ENCODE peak calls at places on chromosomes 11 and 22, in four cellular contexts. One of them, this sample, is unnamed.

GRCh38 chr22:39960791-39961746 is 872 bp downstream of the TMA7B start:
- DNase-seq in NCI-H2171: no peak
- DNase-seq in activated T-cell treated with anti-CD3 and anti-CD28 coated beads, Interleukin-2, amount 50 U/mL, for 72 hours: peak
- DNase-seq in cardiac fibroblast: peak
- DNase-seq in this sample: no peak

GRCh38 chr11:122322369-122322768 is 206.4 kb upstream of the BLID start:
- DNase-seq in NCI-H2171: no peak
- DNase-seq in activated T-cell treated with anti-CD3 and anti-CD28 coated beads, Interleukin-2, amount 50 U/mL, for 72 hours: no peak
- DNase-seq in cardiac fibroblast: peak
- DNase-seq in this sample: no peak

GRCh38 chr22:48936391-48936790 is 891.3 kb downstream of the BRD1 start:
- DNase-seq in NCI-H2171: no peak
- DNase-seq in activated T-cell treated with anti-CD3 and anti-CD28 coated beads, Interleukin-2, amount 50 U/mL, for 72 hours: no peak
- DNase-seq in cardiac fibroblast: no peak
- DNase-seq in this sample: no peak

GRCh38 chr22:20642668-20643179 is 131.2 kb upstream of the SERPIND1 start:
- DNase-seq in NCI-H2171: no peak
- DNase-seq in activated T-cell treated with anti-CD3 and anti-CD28 coated beads, Interleukin-2, amount 50 U/mL, for 72 hours: no peak
- DNase-seq in cardiac fibroblast: no peak
- DNase-seq in this sample: no peak

GRCh38 chr11:103618532-103618931 is 417.9 kb upstream of the DDI1 start:
- DNase-seq in NCI-H2171: no peak
- DNase-seq in activated T-cell treated with anti-CD3 and anti-CD28 coated beads, Interleukin-2, amount 50 U/mL, for 72 hours: no peak
- DNase-seq in cardiac fibroblast: peak
- DNase-seq in this sample: no peak

GRCh38 chr11:75577198-75577597 is 15.1 kb downstream of the SERPINH1 start:
- DNase-seq in NCI-H2171: no peak
- DNase-seq in activated T-cell treated with anti-CD3 and anti-CD28 coated beads, Interleukin-2, amount 50 U/mL, for 72 hours: peak
- DNase-seq in cardiac fibroblast: peak
- DNase-seq in this sample: peak

GRCh38 chr11:40683010-40683409 is 776.4 kb downstream of the LRRC4C start:
- DNase-seq in NCI-H2171: no peak
- DNase-seq in activated T-cell treated with anti-CD3 and anti-CD28 coated beads, Interleukin-2, amount 50 U/mL, for 72 hours: no peak
- DNase-seq in cardiac fibroblast: no peak
- DNase-seq in this sample: no peak

GRCh38 chr11:32713496-32713895 is 81.0 kb downstream of the CCDC73 start:
- DNase-seq in NCI-H2171: no peak
- DNase-seq in activated T-cell treated with anti-CD3 and anti-CD28 coated beads, Interleukin-2, amount 50 U/mL, for 72 hours: no peak
- DNase-seq in cardiac fibroblast: peak
- DNase-seq in this sample: no peak

GRCh38 chr22:39486951-39487825 is 14.9 kb upstream of the MIEF1 start:
- DNase-seq in NCI-H2171: no peak
- DNase-seq in activated T-cell treated with anti-CD3 and anti-CD28 coated beads, Interleukin-2, amount 50 U/mL, for 72 hours: no peak
- DNase-seq in cardiac fibroblast: no peak
- DNase-seq in this sample: no peak

GRCh38 chr22:30017375-30017774 is 62.9 kb upstream of the HORMAD2 start:
- DNase-seq in NCI-H2171: no peak
- DNase-seq in activated T-cell treated with anti-CD3 and anti-CD28 coated beads, Interleukin-2, amount 50 U/mL, for 72 hours: no peak
- DNase-seq in cardiac fibroblast: no peak
- DNase-seq in this sample: no peak

GRCh38 chr11:64372802-64373597 is 14.0 kb downstream of the RPS6KA4 start:
- DNase-seq in NCI-H2171: peak
- DNase-seq in activated T-cell treated with anti-CD3 and anti-CD28 coated beads, Interleukin-2, amount 50 U/mL, for 72 hours: no peak
- DNase-seq in cardiac fibroblast: peak
- DNase-seq in this sample: no peak

GRCh38 chr11:109306322-109306721 is 115.7 kb upstream of the C11orf87 start:
- DNase-seq in NCI-H2171: no peak
- DNase-seq in activated T-cell treated with anti-CD3 and anti-CD28 coated beads, Interleukin-2, amount 50 U/mL, for 72 hours: no peak
- DNase-seq in cardiac fibroblast: peak
- DNase-seq in this sample: no peak

GRCh38 chr22:25002241-25002985 is 49.9 kb downstream of the KIAA1671 start:
- DNase-seq in NCI-H2171: no peak
- DNase-seq in activated T-cell treated with anti-CD3 and anti-CD28 coated beads, Interleukin-2, amount 50 U/mL, for 72 hours: no peak
- DNase-seq in cardiac fibroblast: no peak
- DNase-seq in this sample: no peak

GRCh38 chr11:113151502-113151901 is 162.9 kb upstream of the TTC12 start:
- DNase-seq in NCI-H2171: no peak
- DNase-seq in activated T-cell treated with anti-CD3 and anti-CD28 coated beads, Interleukin-2, amount 50 U/mL, for 72 hours: no peak
- DNase-seq in cardiac fibroblast: no peak
- DNase-seq in this sample: no peak

This sample was measured in germinal center.